ENCODE peak calls at places on chromosomes 16 and 17, in four cellular contexts. One of them, this sample, is unnamed.

GRCh38 chr17:80265205-80266068 is 4.8 kb downstream of the RNF213 start:
- DNase-seq in upper lobe of right lung: peak
- DNase-seq in tibial nerve: no peak
- DNase-seq in activated CD4-positive, alpha-beta T cell treated with anti-CD3 and anti-CD28 coated beads, Interleukin-2, amount 50 U/mL, for 1 hour: peak
- DNase-seq in this sample: no peak

GRCh38 chr16:71863995-71864394 is 18.2 kb downstream of the ATXN1L start:
- DNase-seq in upper lobe of right lung: no peak
- DNase-seq in tibial nerve: no peak
- DNase-seq in activated CD4-positive, alpha-beta T cell treated with anti-CD3 and anti-CD28 coated beads, Interleukin-2, amount 50 U/mL, for 1 hour: no peak
- DNase-seq in this sample: no peak

GRCh38 chr17:42394838-42395237 is 6.6 kb upstream of the STAT3 start:
- DNase-seq in upper lobe of right lung: no peak
- DNase-seq in tibial nerve: no peak
- DNase-seq in activated CD4-positive, alpha-beta T cell treated with anti-CD3 and anti-CD28 coated beads, Interleukin-2, amount 50 U/mL, for 1 hour: no peak
- DNase-seq in this sample: no peak

GRCh38 chr17:62895650-62896301 is 70.3 kb upstream of the TANC2 start:
- DNase-seq in upper lobe of right lung: no peak
- DNase-seq in tibial nerve: peak
- DNase-seq in activated CD4-positive, alpha-beta T cell treated with anti-CD3 and anti-CD28 coated beads, Interleukin-2, amount 50 U/mL, for 1 hour: no peak
- DNase-seq in this sample: no peak

GRCh38 chr16:85248269-85248668 is 136.0 kb upstream of the CIBAR2 start:
- DNase-seq in upper lobe of right lung: no peak
- DNase-seq in tibial nerve: no peak
- DNase-seq in activated CD4-positive, alpha-beta T cell treated with anti-CD3 and anti-CD28 coated beads, Interleukin-2, amount 50 U/mL, for 1 hour: no peak
- DNase-seq in this sample: no peak

GRCh38 chr17:28846231-28846630 is 3.6 kb upstream of the FAM222B start:
- DNase-seq in upper lobe of right lung: no peak
- DNase-seq in tibial nerve: no peak
- DNase-seq in activated CD4-positive, alpha-beta T cell treated with anti-CD3 and anti-CD28 coated beads, Interleukin-2, amount 50 U/mL, for 1 hour: no peak
- DNase-seq in this sample: no peak

GRCh38 chr17:78006338-78006737 is 47.8 kb downstream of the TNRC6C start:
- DNase-seq in upper lobe of right lung: no peak
- DNase-seq in tibial nerve: no peak
- DNase-seq in activated CD4-positive, alpha-beta T cell treated with anti-CD3 and anti-CD28 coated beads, Interleukin-2, amount 50 U/mL, for 1 hour: no peak
- DNase-seq in this sample: no peak

GRCh38 chr17:50634123-50634914 is at the start of gene ABCC3:
- DNase-seq in upper lobe of right lung: peak
- DNase-seq in tibial nerve: no peak
- DNase-seq in activated CD4-positive, alpha-beta T cell treated with anti-CD3 and anti-CD28 coated beads, Interleukin-2, amount 50 U/mL, for 1 hour: no peak
- DNase-seq in this sample: peak

GRCh38 chr17:56629450-56630187 is 36.1 kb downstream of the NOG start:
- DNase-seq in upper lobe of right lung: no peak
- DNase-seq in tibial nerve: no peak
- DNase-seq in activated CD4-positive, alpha-beta T cell treated with anti-CD3 and anti-CD28 coated beads, Interleukin-2, amount 50 U/mL, for 1 hour: peak
- DNase-seq in this sample: peak

GRCh38 chr16:18800674-18801196 is 614 bp downstream of the ARL6IP1 start:
- DNase-seq in upper lobe of right lung: no peak
- DNase-seq in tibial nerve: no peak
- DNase-seq in activated CD4-positive, alpha-beta T cell treated with anti-CD3 and anti-CD28 coated beads, Interleukin-2, amount 50 U/mL, for 1 hour: no peak
- DNase-seq in this sample: peak

GRCh38 chr16:87965973-87966667 is 14.9 kb downstream of the BANP start:
- DNase-seq in upper lobe of right lung: no peak
- DNase-seq in tibial nerve: no peak
- DNase-seq in activated CD4-positive, alpha-beta T cell treated with anti-CD3 and anti-CD28 coated beads, Interleukin-2, amount 50 U/mL, for 1 hour: no peak
- DNase-seq in this sample: no peak

GRCh38 chr16:10870137-10870776 is 6.7 kb upstream of the CIITA start:
- DNase-seq in upper lobe of right lung: no peak
- DNase-seq in tibial nerve: no peak
- DNase-seq in activated CD4-positive, alpha-beta T cell treated with anti-CD3 and anti-CD28 coated beads, Interleukin-2, amount 50 U/mL, for 1 hour: no peak
- DNase-seq in this sample: no peak

GRCh38 chr17:29124931-29125270 is 55.3 kb downstream of the MYO18A start:
- DNase-seq in upper lobe of right lung: peak
- DNase-seq in tibial nerve: no peak
- DNase-seq in activated CD4-positive, alpha-beta T cell treated with anti-CD3 and anti-CD28 coated beads, Interleukin-2, amount 50 U/mL, for 1 hour: no peak
- DNase-seq in this sample: no peak

GRCh38 chr17:51046527-51047384 is 73.9 kb downstream of the SPAG9 start:
- DNase-seq in upper lobe of right lung: no peak
- DNase-seq in tibial nerve: peak
- DNase-seq in activated CD4-positive, alpha-beta T cell treated with anti-CD3 and anti-CD28 coated beads, Interleukin-2, amount 50 U/mL, for 1 hour: no peak
- DNase-seq in this sample: peak

GRCh38 chr16:75306102-75306762 is 54.8 kb upstream of the BCAR1 start:
- DNase-seq in upper lobe of right lung: no peak
- DNase-seq in tibial nerve: no peak
- DNase-seq in activated CD4-positive, alpha-beta T cell treated with anti-CD3 and anti-CD28 coated beads, Interleukin-2, amount 50 U/mL, for 1 hour: no peak
- DNase-seq in this sample: no peak

GRCh38 chr16:67953641-67954375 is 9.9 kb upstream of the LCAT start:
- DNase-seq in upper lobe of right lung: no peak
- DNase-seq in tibial nerve: no peak
- DNase-seq in activated CD4-positive, alpha-beta T cell treated with anti-CD3 and anti-CD28 coated beads, Interleukin-2, amount 50 U/mL, for 1 hour: no peak
- DNase-seq in this sample: no peak

This sample was measured in SW480.